ENCODE peak calls at places on chromosome X, in seven cellular contexts. A is brain microvascular endothelial cell, O is gastrocnemius medialis, C is type B pancreatic cell, J is OCI-LY7, L is kidney epithelial cell, H is heart right ventricle. N is an unnamed sample.

GRCh38 chrX:30414144-30414543 is 105.0 kb upstream of the NR0B1 start:
- DNase-seq in A (no peak), O (no peak), C (no peak), J (no peak), L (peak; percentile 32), H (no peak), N (no peak)

GRCh38 chrX:85052636-85053343 is 49.1 kb downstream of the APOOL start:
- DNase-seq in A (peak; percentile 14), O (no peak), C (no peak), J (peak; percentile 1), L (peak; percentile 7), H (no peak), N (no peak)

GRCh38 chrX:155094468-155095061 is 23.3 kb downstream of the BRCC3 start:
- DNase-seq in A (peak; percentile 6), O (no peak), C (no peak), J (peak; percentile 46), L (no peak), H (no peak), N (no peak)

GRCh38 chrX:52988985-52989917 is 30.9 kb upstream of the FAM156A start:
- DNase-seq in A (no peak), O (no peak), C (peak; percentile 16), J (no peak), L (no peak), H (no peak), N (peak; percentile 29)

GRCh38 chrX:152632445-152633097 is 5.1 kb upstream of the GABRQ start:
- DNase-seq in A (peak; percentile 56), O (no peak), C (no peak), J (peak; percentile 12), L (no peak), H (peak; percentile 13), N (no peak)

GRCh38 chrX:111652719-111653118 is 28.3 kb upstream of the ALG13 start:
- DNase-seq in A (no peak), O (no peak), C (no peak), J (no peak), L (no peak), H (no peak), N (no peak)

GRCh38 chrX:153945956-153946909 is 1.8 kb upstream of the RENBP start:
- DNase-seq in A (no peak), O (no peak), C (no peak), J (no peak), L (no peak), H (no peak), N (no peak)

GRCh38 chrX:11143931-11144678 is 33.0 kb downstream of the HCCS start:
- DNase-seq in A (peak; percentile 76), O (peak; percentile 5), C (no peak), J (peak; percentile 79), L (peak; percentile 35), H (peak; percentile 62), N (peak; percentile 77)

GRCh38 chrX:154121961-154122360 is 22.1 kb upstream of the OPN1LW start:
- DNase-seq in A (no peak), O (no peak), C (no peak), J (no peak), L (no peak), H (no peak), N (no peak)

GRCh38 chrX:10071451-10072163 is 85.2 kb upstream of the CLCN4 start:
- DNase-seq in A (no peak), O (no peak), C (no peak), J (no peak), L (no peak), H (no peak), N (no peak)

GRCh38 chrX:40503094-40503493 is 77.7 kb upstream of the ATP6AP2 start:
- DNase-seq in A (no peak), O (no peak), C (no peak), J (no peak), L (no peak), H (no peak), N (no peak)

GRCh38 chrX:107451754-107452153 is 2.3 kb downstream of the FRMPD3 start:
- DNase-seq in A (no peak), O (no peak), C (no peak), J (peak; percentile 64), L (no peak), H (no peak), N (no peak)

GRCh38 chrX:10660171-10660570 is 39.8 kb upstream of the MID1 start:
- DNase-seq in A (no peak), O (no peak), C (no peak), J (no peak), L (no peak), H (no peak), N (no peak)

GRCh38 chrX:17009856-17010650 is 63.6 kb downstream of the REPS2 start:
- DNase-seq in A (no peak), O (no peak), C (no peak), J (no peak), L (no peak), H (no peak), N (no peak)

GRCh38 chrX:17005712-17006372 is 59.4 kb downstream of the REPS2 start:
- DNase-seq in A (no peak), O (no peak), C (no peak), J (no peak), L (no peak), H (no peak), N (no peak)

DNA sequence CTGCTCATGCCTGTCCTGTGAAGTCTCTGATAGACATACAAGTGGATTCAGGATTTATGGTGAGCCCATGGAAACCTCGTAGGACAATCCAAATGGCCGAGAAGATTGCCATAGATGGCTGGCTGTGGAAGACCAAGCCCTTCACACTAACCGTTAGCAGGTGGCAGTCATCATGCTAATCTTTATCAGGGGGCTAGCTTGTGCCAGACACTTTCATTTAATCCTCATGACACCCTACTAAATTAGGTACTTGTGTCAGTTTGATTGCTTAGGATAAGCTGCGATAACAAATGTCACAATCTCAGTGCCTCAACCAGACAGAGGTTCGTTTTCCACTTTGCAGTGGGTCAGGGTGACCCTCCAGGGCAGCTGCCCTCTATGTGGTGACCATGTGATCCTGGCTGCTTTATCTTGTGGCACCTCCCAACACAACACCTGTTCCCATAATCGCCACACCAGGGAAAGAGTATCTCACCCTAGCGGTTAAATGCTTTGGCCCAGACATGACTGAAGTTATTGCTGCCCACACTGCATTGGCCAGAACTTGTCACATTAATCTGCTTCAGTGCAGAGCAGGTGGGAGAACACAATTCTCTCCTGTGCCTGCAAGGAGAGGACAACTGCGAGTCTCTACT is 60.8 kb downstream of the REPS2 start:
- DNase-seq in A (no peak), O (no peak), C (no peak), J (peak; percentile 47), L (no peak), H (no peak), N (no peak)
- TF ChIP-seq CTCF in A (peak; percentile 67), O (no peak), C (peak; percentile 53), J (peak; percentile 70), L (peak; percentile 52), H (peak; percentile 41), N (no peak)

GRCh38 chrX:129461801-129462456 is 61.4 kb downstream of the SMARCA1 start:
- DNase-seq in A (no peak), O (no peak), C (no peak), J (no peak), L (no peak), H (no peak), N (no peak)

DNA sequence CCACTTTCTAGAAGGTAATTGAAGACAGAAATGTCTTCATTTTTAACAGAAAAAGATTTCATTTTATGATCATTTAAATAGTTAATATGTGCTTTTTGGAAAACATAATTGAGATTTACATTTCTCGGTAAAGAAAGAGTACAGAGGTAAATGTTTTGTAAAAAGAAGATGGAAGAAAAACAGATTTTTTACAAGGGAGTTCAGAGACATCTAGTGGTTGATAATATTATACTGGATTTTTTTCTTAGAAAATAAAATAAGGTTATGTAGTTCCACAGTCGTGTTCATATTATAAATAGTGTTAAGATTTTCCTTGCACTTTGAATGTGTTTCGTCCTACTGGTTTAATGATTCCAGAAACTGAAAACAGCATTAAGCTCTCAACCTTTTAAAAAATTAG is 60.6 kb downstream of the SMARCA1 start:
- DNase-seq in A (no peak), O (no peak), C (no peak), J (no peak), L (no peak), H (no peak), N (no peak)
- TF ChIP-seq CTCF in A (peak; percentile 1), O (no peak), C (peak; percentile 70), J (peak; percentile 51), L (peak; percentile 22), H (no peak), N (no peak)

GRCh38 chrX:31606796-31607195 is 535.0 kb upstream of the FTHL17 start:
- DNase-seq in A (no peak), O (no peak), C (no peak), J (no peak), L (no peak), H (no peak), N (no peak)

GRCh38 chrX:31603411-31604120 is 531.7 kb upstream of the FTHL17 start:
- DNase-seq in A (peak; percentile 32), O (no peak), C (no peak), J (no peak), L (no peak), H (no peak), N (no peak)

GRCh38 chrX:31608651-31609050 is 536.8 kb upstream of the FTHL17 start:
- DNase-seq in A (no peak), O (no peak), C (no peak), J (no peak), L (no peak), H (no peak), N (no peak)

GRCh38 chrX:31604629-31605221 is 532.9 kb upstream of the FTHL17 start:
- DNase-seq in A (no peak), O (no peak), C (no peak), J (no peak), L (no peak), H (no peak), N (no peak)

DNA sequence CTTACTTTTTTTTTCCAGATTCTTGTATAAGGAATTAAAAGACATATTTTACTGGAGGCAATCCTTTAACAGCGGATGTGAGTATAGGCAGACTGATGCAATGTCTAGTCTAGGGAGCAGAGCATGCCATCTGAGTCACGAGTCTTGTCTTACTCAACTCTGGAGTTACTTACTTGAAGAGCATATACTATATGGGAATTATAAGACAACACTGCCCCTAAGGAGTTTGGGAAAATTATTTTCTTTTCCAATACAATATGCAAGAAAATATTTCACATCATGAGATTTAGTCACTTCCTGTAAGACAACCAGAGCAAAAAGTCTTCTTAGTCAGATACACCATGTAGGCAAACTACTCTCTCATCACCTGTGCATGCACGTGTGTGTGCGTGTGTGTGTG is 537.3 kb upstream of the FTHL17 start:
- DNase-seq in A (peak; percentile 90), O (no peak), C (no peak), J (no peak), L (no peak), H (no peak), N (no peak)
- TF ChIP-seq CTCF in A (no peak), O (no peak), C (no peak), J (no peak), L (no peak), H (no peak), N (no peak)

DNA sequence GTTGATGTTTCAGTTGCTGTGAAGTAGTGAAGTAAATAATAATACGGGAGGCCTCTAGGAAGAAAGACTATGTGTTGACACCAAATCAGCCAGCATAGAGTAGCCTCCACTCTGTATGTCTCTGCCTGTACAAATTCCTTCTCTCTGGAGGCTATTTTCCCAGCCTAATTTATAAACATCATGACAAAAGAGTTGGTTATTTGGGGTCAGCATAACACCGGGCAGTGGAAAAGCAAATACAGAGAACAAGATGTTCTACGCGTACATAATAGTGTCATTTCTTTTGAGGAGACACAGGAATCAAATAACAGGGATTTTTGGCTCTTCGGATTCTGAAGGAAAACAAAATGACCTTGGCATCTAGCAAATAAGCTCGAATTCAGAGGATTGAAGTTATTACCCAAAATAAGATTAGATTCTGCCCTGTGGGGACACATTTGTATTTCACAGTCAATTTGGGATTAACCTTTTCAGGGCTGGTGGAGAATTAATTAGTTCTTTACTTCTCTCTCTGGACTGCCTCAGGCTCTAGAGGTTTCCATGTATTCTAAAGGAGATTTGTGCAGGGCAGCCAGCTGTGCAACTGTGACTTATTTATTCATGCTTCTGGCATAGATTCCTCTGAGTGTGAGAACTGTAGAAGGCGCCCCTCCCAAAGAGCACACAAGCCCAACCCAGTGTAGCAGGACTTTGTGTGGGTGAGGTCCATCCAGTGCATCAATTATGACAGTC is 14.1 kb upstream of the SYTL4 start:
- DNase-seq in A (no peak), O (no peak), C (no peak), J (no peak), L (no peak), H (no peak), N (peak; percentile 65)
- TF ChIP-seq CTCF in A (no peak), O (no peak), C (no peak), J (no peak), L (no peak), H (no peak), N (no peak)

N was measured in sigmoid colon.